ENCODE peak calls at places on chromosomes 7 and 10, in four cellular contexts. G, M, O and S are unnamed samples.

GRCh38 chr10:60466267-60467201 is 76.9 kb upstream of the ANK3 start:
- DNase-seq in G (no peak), O (no peak), M (no peak), S (no peak)

GRCh38 chr7:103857435-103857834 is 132.0 kb downstream of the RELN start:
- DNase-seq in M (no peak), G (no peak), O (no peak), S (peak)

GRCh38 chr7:30778246-30779025 is 7.2 kb downstream of the MINDY4 start:
- DNase-seq in O (no peak), G (no peak), M (no peak), S (no peak)

GRCh38 chr10:42960491-42961155 is 116.2 kb upstream of the RET start:
- DNase-seq in M (no peak), O (no peak), G (no peak), S (peak)

GRCh38 chr10:110529596-110530011 is 31.9 kb downstream of the DUSP5 start:
- DNase-seq in G (peak), O (no peak), M (no peak), S (peak)

GRCh38 chr10:59007307-59008025 is 169.0 kb upstream of the PHYHIPL start:
- DNase-seq in M (peak), G (no peak), O (no peak), S (no peak)

GRCh38 chr7:93228302-93228701 is 2.0 kb upstream of the HEPACAM2 start:
- DNase-seq in O (peak), M (peak), G (peak), S (no peak)

GRCh38 chr7:31938650-31939049 is 131.6 kb downstream of the PDE1C start:
- DNase-seq in G (no peak), O (no peak), M (no peak), S (no peak)

GRCh38 chr7:148898845-148899474 is 14.9 kb upstream of the EZH2 start:
- DNase-seq in M (peak), O (peak), G (no peak), S (peak)

GRCh38 chr10:96271017-96271815 is at the start of gene BLNK:
- DNase-seq in M (no peak), G (peak), O (no peak), S (no peak)

GRCh38 chr7:158278745-158279320 is 308.8 kb downstream of the PTPRN2 start:
- DNase-seq in O (no peak), M (no peak), G (no peak), S (peak)

GRCh38 chr10:116615199-116615776 is 5.5 kb upstream of the PNLIPRP2 start:
- DNase-seq in G (no peak), O (no peak), M (no peak), S (no peak)

GRCh38 chr7:117084286-117084685 is 131.0 kb downstream of the ST7 start:
- DNase-seq in G (no peak), O (no peak), M (no peak), S (no peak)

GRCh38 chr10:110354322-110354766 is 49.6 kb upstream of the SMNDC1 start:
- DNase-seq in G (peak), O (peak), M (peak), S (peak)

GRCh38 chr10:127354992-127355391 is 158.6 kb upstream of the INSYN2A start:
- DNase-seq in M (no peak), O (no peak), G (no peak), S (no peak)

GRCh38 chr10:46558411-46559185 is 2.1 kb upstream of the GPRIN2 start:
- DNase-seq in O (no peak), M (peak), G (no peak), S (peak)
- TF ChIP-seq ETV6 in O (no peak), M (no peak), G (no peak), S (no peak)

GRCh38 chr10:12018438-12019342 is 23.9 kb downstream of the UPF2 start:
- DNase-seq in O (no peak), G (no peak), M (no peak), S (no peak)
- TF ChIP-seq ETV6 in O (no peak), G (no peak), M (no peak), S (no peak)

GRCh38 chr7:3754488-3755365 is 453.7 kb downstream of the SDK1 start:
- DNase-seq in M (no peak), O (no peak), G (no peak), S (no peak)
- TF ChIP-seq ETV6 in M (no peak), O (no peak), G (no peak), S (no peak)

DNA sequence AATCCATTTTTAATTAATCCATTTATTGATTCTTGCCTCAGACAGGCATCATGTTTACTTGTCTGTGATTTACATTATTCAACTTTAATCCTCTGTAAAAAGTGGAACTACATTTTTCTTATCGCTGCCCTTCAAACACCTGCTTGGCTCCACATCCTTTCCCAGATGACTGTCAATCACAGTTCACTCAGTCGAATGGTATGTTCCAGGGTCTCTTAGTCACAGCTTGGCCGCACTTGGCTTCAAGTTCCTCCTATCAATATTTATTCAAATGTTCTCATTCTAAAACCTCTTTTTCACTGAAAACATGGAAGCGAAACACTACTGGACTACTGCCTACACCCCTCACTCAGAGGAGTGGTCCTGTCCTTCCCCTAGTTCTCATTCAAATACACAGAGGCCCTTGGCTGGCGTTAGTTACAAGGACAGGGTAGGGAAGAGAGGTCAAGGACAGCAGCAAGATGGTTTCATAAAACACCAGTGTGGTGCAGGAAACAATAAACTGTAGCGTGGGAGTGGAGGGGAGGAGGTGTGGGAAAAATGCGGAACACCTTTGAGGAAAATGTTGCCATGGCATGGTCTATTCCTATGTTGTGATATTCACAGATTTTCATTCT is 143.2 kb downstream of the USP6NL start:
- DNase-seq in G (no peak), M (no peak), O (no peak), S (no peak)
- TF ChIP-seq ETV6 in G (no peak), M (no peak), O (no peak), S (no peak)

GRCh38 chr7:22885824-22886255 is 63.2 kb upstream of the TOMM7 start:
- DNase-seq in G (peak), O (no peak), M (no peak), S (no peak)
- TF ChIP-seq ETV6 in G (no peak), O (no peak), M (no peak), S (no peak)

GRCh38 chr7:521221-522070 is 1.8 kb upstream of the PDGFA start:
- DNase-seq in M (no peak), G (no peak), O (peak), S (peak)
- TF ChIP-seq ETV6 in M (no peak), G (no peak), O (no peak), S (no peak)

GRCh38 chr7:98802781-98803110 is 67.1 kb downstream of the TMEM130 start:
- DNase-seq in O (no peak), G (peak), M (no peak), S (no peak)

GRCh38 chr7:98800996-98801395 is 68.8 kb downstream of the TMEM130 start:
- DNase-seq in O (no peak), M (no peak), G (no peak), S (no peak)

GRCh38 chr7:98797150-98797549 is 72.7 kb downstream of the TMEM130 start:
- DNase-seq in O (no peak), G (no peak), M (no peak), S (no peak)

GRCh38 chr7:98805956-98806838 is 63.6 kb downstream of the TMEM130 start:
- DNase-seq in O (no peak), M (no peak), G (no peak), S (no peak)

DNA sequence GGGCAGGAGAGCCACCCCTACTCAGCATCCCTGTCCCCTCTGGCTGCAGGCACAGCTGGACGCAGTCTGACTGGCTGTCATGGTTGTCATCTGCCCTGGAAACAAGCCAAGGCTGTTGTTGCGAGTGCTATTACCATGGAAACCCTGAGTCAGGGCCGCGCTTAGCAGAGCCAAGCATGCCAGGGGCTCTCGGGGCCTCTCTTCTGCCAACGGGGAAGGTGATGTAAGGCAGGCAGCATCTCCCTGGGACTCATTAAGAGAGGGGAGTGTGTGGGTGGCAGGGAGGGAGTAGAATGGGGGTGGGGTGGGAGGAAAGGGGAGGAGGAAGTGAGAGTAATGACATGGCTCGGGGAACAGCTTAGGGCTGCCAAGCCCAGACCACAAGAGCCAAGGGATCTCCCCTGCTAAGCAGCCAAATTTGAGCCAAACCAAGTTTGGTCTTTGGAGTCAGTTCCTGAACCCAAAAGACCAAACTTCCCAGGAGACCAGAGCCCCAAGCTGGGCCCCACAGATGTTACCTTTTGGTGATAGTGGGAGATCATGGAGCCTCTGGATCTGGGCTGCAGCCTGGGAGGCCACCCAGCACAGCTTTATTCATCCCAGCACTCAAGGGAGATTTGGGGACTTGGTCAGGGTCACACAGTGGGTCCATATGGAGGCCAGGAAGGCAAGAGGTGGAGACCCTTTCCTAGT is 67.6 kb downstream of the TMEM130 start:
- DNase-seq in O (peak), G (peak), M (peak), S (no peak)
- TF ChIP-seq ETV6 in O (no peak), G (no peak), M (no peak), S (no peak)

GRCh38 chr10:107701947-107702346 is 537.4 kb upstream of the SORCS1 start:
- DNase-seq in O (no peak), M (no peak), G (no peak), S (no peak)
- TF ChIP-seq ETV6 in O (no peak), M (no peak), G (no peak), S (no peak)

GRCh38 chr7:17061443-17061842 is 179.7 kb upstream of the AGR3 start:
- DNase-seq in M (no peak), G (no peak), O (no peak), S (no peak)
- TF ChIP-seq ETV6 in M (no peak), G (no peak), O (no peak), S (no peak)